ENCODE peak calls at places on chromosomes 12 and 14, in five cellular contexts. P is left lung, H is progenitor cell of endocrine pancreas, E is AG04450, V is B cell. A is an unnamed sample.

GRCh38 chr14:40347675-40348074 is 915.4 kb upstream of the FBXO33 start:
- DNase-seq in P (no peak), H (no peak), E (no peak), V (no peak), A (no peak)

GRCh38 chr12:117829108-117829507 is 139.7 kb downstream of the KSR2 start:
- DNase-seq in P (no peak), H (no peak), E (no peak), V (no peak), A (no peak)

GRCh38 chr14:104249092-104249491 is 110.7 kb downstream of the KIF26A start:
- DNase-seq in P (no peak), H (no peak), E (no peak), V (no peak), A (no peak)

GRCh38 chr12:63068857-63069442 is 82.1 kb downstream of the AVPR1A start:
- DNase-seq in P (no peak), H (no peak), E (peak), V (no peak), A (no peak)

GRCh38 chr14:63650336-63650952 is 8.8 kb upstream of the WDR89 start:
- DNase-seq in P (peak), H (no peak), E (no peak), V (no peak), A (no peak)

GRCh38 chr12:30447061-30447750 is 248.5 kb downstream of the IPO8 start:
- DNase-seq in P (no peak), H (no peak), E (no peak), V (no peak), A (no peak)

GRCh38 chr12:106058256-106059182 is 80.2 kb downstream of the NUAK1 start:
- DNase-seq in P (no peak), H (no peak), E (no peak), V (no peak), A (no peak)

GRCh38 chr14:67167420-67168109 is 21.7 kb upstream of the GARIN2 start:
- DNase-seq in P (no peak), H (no peak), E (no peak), V (no peak), A (no peak)

GRCh38 chr14:63454863-63455622 is 88.1 kb downstream of the PPP2R5E start:
- DNase-seq in P (no peak), H (no peak), E (no peak), V (no peak), A (peak)

GRCh38 chr12:31591308-31591901 is 469 bp upstream of the DENND5B start:
- DNase-seq in P (no peak), H (peak), E (no peak), V (peak), A (peak)

GRCh38 chr14:102043251-102044025 is 43.4 kb downstream of the HSP90AA1 start:
- DNase-seq in P (no peak), H (no peak), E (no peak), V (no peak), A (no peak)

GRCh38 chr14:50705026-50705593 is 37.0 kb upstream of the SAV1 start:
- DNase-seq in P (no peak), H (no peak), E (no peak), V (no peak), A (no peak)

GRCh38 chr14:101512396-101512695 is 48.9 kb upstream of the DIO3 start:
- DNase-seq in P (no peak), H (no peak), E (no peak), V (no peak), A (no peak)

GRCh38 chr12:75560167-75560566 is 48.8 kb upstream of the KRR1 start:
- DNase-seq in P (no peak), H (no peak), E (no peak), V (no peak), A (no peak)

GRCh38 chr12:30796508-30796780 is 41.7 kb upstream of the CAPRIN2 start:
- DNase-seq in P (no peak), H (no peak), E (no peak), V (no peak), A (no peak)

GRCh38 chr12:93183940-93184663 is 193.6 kb upstream of the NUDT4 start:
- DNase-seq in P (no peak), H (no peak), E (no peak), V (peak), A (no peak)

GRCh38 chr14:99619873-99620834 is 16.1 kb upstream of the CCDC85C start:
- DNase-seq in P (no peak), H (no peak), E (no peak), V (no peak), A (no peak)

GRCh38 chr12:75831413-75831812 is 200.2 kb downstream of the PHLDA1 start:
- DNase-seq in P (no peak), H (no peak), E (no peak), V (no peak), A (no peak)

GRCh38 chr12:67068773-67069450 is 200.2 kb upstream of the CAND1 start:
- DNase-seq in P (peak), H (peak), E (peak), V (peak), A (peak)

GRCh38 chr14:20197459-20197858 is 6.8 kb downstream of the OR11G2 start:
- DNase-seq in P (no peak), H (no peak), E (no peak), V (no peak), A (no peak)

GRCh38 chr12:54701940-54702592 is 53.9 kb upstream of the DCD start:
- DNase-seq in P (no peak), H (no peak), E (no peak), V (peak), A (no peak)

GRCh38 chr14:89310211-89310610 is 106.8 kb downstream of the FOXN3 start:
- DNase-seq in P (no peak), H (no peak), E (no peak), V (no peak), A (no peak)

GRCh38 chr14:54425068-54425467 is 16.1 kb downstream of the CNIH1 start:
- DNase-seq in P (no peak), H (no peak), E (no peak), V (no peak), A (no peak)

GRCh38 chr14:101098641-101099040 is 195.1 kb upstream of the RTL1 start:
- DNase-seq in P (no peak), H (no peak), E (no peak), V (no peak), A (no peak)

DNA sequence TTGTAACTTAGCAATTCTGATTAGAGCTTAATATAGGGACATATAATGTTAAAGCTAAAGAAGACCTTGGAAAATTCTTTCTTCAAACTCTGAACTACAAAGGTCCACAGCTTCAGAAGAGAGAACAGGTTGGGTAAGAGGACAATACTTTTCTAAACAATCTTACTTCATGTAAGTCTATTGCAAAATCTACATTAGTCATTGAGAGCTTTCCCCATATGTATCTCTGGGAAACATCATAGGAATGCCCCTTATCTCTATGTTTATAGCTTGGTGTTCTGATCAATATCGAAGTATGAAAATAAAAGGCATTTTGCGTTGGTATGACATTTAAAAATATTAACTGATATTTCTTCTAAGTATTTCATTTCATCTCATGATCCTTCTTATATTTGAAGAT is 962.6 kb downstream of the AACS start:
- DNase-seq in P (no peak), H (no peak), E (no peak), V (no peak), A (no peak)
- TF ChIP-seq CTCF in P (no peak), H (no peak), E (no peak), V (no peak), A (no peak)

GRCh38 chr14:68611611-68612010 is 181.3 kb downstream of the ZFP36L1 start:
- DNase-seq in P (no peak), H (no peak), E (no peak), V (no peak), A (no peak)

GRCh38 chr14:68608235-68608962 is 184.5 kb downstream of the ZFP36L1 start:
- DNase-seq in P (peak), H (no peak), E (no peak), V (peak), A (no peak)

GRCh38 chr14:68609012-68609411 is 183.9 kb downstream of the ZFP36L1 start:
- DNase-seq in P (no peak), H (no peak), E (no peak), V (no peak), A (no peak)

GRCh38 chr14:68612049-68612448 is 180.8 kb downstream of the ZFP36L1 start:
- DNase-seq in P (no peak), H (no peak), E (peak), V (no peak), A (no peak)

GRCh38 chr14:68610251-68610793 is 182.5 kb downstream of the ZFP36L1 start:
- DNase-seq in P (no peak), H (no peak), E (no peak), V (no peak), A (no peak)
- TF ChIP-seq CTCF in P (no peak), H (peak), E (no peak), V (no peak), A (no peak)

DNA sequence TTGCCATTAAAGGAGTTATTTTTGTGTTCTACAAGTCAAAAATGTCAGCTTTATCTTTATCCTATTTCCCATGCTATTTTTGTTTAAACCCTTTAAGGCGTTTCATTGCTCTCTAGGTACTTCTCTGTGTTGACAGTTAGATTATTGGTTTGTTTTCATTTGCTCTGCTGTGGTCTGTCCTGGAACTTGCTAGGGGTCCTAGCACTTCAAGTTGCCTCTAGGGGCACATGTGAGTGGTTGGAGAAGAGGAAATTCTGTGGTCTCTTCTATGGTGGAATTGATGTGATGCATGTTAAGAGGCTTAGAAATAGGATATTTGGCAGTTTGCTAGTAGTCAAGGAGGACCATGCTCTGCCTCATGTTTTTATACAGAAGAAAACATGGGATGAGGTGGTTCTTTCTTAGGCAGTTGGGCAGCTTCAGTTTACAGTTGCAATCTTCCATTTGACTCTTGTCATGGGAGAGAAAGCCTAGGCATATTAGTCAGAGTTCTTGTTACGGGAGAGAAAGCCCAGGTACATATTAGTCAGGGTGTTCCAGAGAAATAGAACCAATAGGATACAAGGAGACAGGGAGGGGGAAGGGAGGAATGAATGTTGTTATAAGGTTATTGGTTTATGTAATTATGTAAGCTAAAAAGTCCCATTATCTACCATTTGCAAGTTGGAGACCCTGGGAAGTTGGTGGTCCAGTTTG is 14.4 kb downstream of the TTLL5 start:
- DNase-seq in P (no peak), H (no peak), E (no peak), V (no peak), A (no peak)
- TF ChIP-seq CTCF in P (no peak), H (peak), E (peak), V (no peak), A (no peak)

GRCh38 chr14:23385840-23386657 is 9.2 kb downstream of the CMTM5 start:
- DNase-seq in P (no peak), H (no peak), E (no peak), V (no peak), A (no peak)
- TF ChIP-seq CTCF in P (no peak), H (no peak), E (no peak), V (no peak), A (no peak)

GRCh38 chr12:1832801-1833595 is 12.6 kb downstream of the LRTM2 start:
- DNase-seq in P (no peak), H (no peak), E (no peak), V (no peak), A (no peak)
- TF ChIP-seq CTCF in P (no peak), H (no peak), E (no peak), V (no peak), A (no peak)

DNA sequence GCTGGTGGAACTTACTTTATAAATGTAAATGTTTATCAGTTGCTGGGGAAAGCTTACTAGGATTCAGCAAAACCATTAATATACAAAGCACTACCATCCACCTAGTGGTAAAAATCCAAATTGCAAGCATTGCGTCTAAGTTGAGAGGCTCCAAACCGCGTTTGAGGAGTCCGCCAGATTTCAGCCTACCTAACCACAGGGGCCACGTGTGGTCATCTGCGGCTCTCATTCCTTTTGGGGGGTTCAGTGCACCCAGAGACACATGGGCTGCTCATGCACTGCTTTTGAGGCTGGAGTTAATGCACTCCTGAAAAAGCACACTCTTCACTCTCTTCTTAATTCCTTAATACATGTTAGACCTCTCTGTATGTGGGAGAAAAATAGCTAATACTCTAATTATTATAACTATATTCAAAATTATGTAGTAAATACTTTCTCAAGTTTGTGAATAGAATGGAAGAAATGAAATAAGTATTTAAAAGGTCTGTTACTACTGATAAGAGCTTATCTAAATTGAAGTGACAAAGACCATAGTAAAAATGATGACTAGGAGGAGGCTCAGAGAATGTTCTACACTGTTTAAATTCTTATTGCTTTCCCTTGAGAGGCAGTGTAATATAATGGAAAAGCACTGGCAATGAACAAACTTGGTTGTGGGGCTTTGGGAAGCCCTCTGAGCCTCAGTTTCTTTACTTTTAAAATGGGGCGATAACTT is 41.4 kb upstream of the MANSC4 start:
- DNase-seq in P (no peak), H (peak), E (peak), V (peak), A (no peak)
- TF ChIP-seq CTCF in P (peak), H (peak), E (peak), V (peak), A (peak)

GRCh38 chr12:5620896-5621295 is 189.0 kb downstream of the NTF3 start:
- DNase-seq in P (no peak), H (no peak), E (no peak), V (no peak), A (no peak)

GRCh38 chr12:5623411-5623810 is 191.5 kb downstream of the NTF3 start:
- DNase-seq in P (no peak), H (no peak), E (no peak), V (no peak), A (peak)

GRCh38 chr12:5624873-5625272 is 193.0 kb downstream of the NTF3 start:
- DNase-seq in P (no peak), H (no peak), E (no peak), V (no peak), A (no peak)

GRCh38 chr12:5621329-5621728 is 189.4 kb downstream of the NTF3 start:
- DNase-seq in P (no peak), H (no peak), E (no peak), V (no peak), A (no peak)

GRCh38 chr12:5622280-5622679 is 190.4 kb downstream of the NTF3 start:
- DNase-seq in P (no peak), H (no peak), E (no peak), V (no peak), A (no peak)
- TF ChIP-seq CTCF in P (no peak), H (no peak), E (no peak), V (no peak), A (no peak)

GRCh38 chr14:105517096-105517495 is 9.3 kb upstream of the TMEM121 start:
- DNase-seq in P (no peak), H (no peak), E (no peak), V (no peak), A (no peak)

GRCh38 chr14:105525326-105525725 is 1.1 kb upstream of the TMEM121 start:
- DNase-seq in P (peak), H (no peak), E (no peak), V (no peak), A (no peak)

GRCh38 chr14:105525861-105526780 is at the start of gene TMEM121:
- DNase-seq in P (no peak), H (peak), E (no peak), V (peak), A (peak)

GRCh38 chr14:105519946-105520698 is 6.3 kb upstream of the TMEM121 start:
- DNase-seq in P (peak), H (no peak), E (no peak), V (no peak), A (no peak)
- TF ChIP-seq CTCF in P (no peak), H (no peak), E (no peak), V (no peak), A (no peak)

DNA sequence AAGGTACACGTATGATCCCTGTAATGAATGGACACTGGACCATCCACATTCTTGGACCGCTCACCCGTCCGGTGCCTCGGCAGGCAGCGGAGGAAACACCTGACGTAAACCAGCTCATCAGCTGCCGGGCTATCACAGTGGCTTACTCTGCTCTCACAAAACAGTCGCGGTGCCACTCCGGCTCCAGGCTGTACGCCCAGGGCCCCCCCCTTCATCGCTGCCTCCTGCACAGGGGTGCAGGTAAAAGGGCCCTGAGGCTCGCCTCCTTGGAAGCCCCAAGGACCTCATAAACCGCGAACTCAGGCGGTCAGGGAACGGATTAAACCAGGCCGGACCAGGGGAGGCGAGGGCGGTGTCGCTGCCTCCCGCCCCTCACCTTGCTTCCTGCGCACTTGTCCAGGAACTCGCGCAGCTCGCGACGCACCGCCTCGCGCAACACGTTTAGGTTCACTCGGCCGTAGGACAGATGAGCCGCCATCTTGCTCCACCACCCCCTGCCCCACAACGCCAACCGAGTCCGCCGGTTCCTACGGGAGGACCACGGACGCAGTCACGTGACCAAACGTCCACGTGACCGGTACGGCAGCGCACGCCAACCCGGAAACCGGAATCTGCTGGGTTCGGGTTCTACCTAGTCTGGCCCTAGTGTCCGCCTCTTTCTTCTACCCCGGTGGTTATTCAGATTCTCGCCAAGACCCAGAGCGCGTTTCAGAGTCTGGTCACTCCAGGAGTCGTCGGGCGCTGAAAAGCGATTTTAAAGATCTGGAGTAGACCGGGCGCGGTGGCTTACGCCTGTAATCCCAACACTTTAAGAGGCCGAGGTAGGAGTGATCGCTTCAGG is at the start of gene VPS33A:
- DNase-seq in P (peak), H (peak), E (peak), V (peak), A (peak)
- TF ChIP-seq CTCF in P (no peak), H (no peak), E (no peak), V (no peak), A (no peak)

GRCh38 chr14:74528886-74529285 is 35.3 kb downstream of the ISCA2 start:
- DNase-seq in P (no peak), H (no peak), E (no peak), V (no peak), A (no peak)

GRCh38 chr14:74531011-74531410 is 37.4 kb downstream of the ISCA2 start:
- DNase-seq in P (no peak), H (no peak), E (no peak), V (no peak), A (no peak)

GRCh38 chr14:74532246-74532645 is 38.7 kb downstream of the ISCA2 start:
- DNase-seq in P (no peak), H (no peak), E (no peak), V (no peak), A (no peak)

GRCh38 chr14:74528406-74528805 is 34.8 kb downstream of the ISCA2 start:
- DNase-seq in P (no peak), H (no peak), E (no peak), V (no peak), A (no peak)

DNA sequence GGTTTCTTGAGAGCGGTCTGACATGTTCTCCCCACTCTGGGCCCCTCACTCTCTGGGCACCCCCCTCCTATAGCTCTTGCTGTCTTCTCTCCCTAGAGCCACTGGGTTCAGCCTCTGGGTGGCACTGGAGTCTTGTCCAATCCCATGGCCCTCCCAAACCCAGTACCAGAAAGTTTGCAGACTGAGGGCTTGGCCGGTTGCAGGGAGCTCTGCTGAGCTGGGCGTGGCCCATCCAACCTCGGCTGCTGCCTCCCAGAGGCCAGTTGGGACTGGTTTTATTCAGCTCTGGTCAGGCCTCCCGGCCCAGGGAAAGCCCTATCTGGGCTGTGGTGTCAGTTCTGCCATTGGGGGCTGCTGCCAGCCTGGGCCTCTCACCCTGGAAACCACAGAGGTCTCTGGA is 37.9 kb downstream of the ISCA2 start:
- DNase-seq in P (peak), H (no peak), E (no peak), V (no peak), A (no peak)
- TF ChIP-seq CTCF in P (no peak), H (no peak), E (peak), V (no peak), A (no peak)